ENCODE peak calls at places on chromosomes 2 and 18, in ten cellular contexts. Y, M, X, S, E, J, W, N, G and T are unnamed samples.

GRCh38 chr18:45617284-45617683 is 2.0 kb downstream of the SLC14A2 start:
- DNase-seq in Y (no peak), M (no peak), X (peak), S (peak), E (no peak), J (no peak), W (peak), N (peak), G (no peak), T (peak)

GRCh38 chr2:8633735-8634313 is 48.0 kb upstream of the ID2 start:
- DNase-seq in Y (no peak), M (no peak), X (peak), S (peak), E (no peak), J (no peak), W (peak), N (peak), G (no peak), T (peak)

GRCh38 chr2:16023663-16024360 is 83.5 kb downstream of the MYCN start:
- DNase-seq in Y (no peak), M (no peak), X (no peak), S (no peak), E (no peak), J (no peak), W (no peak), N (no peak), G (no peak), T (no peak)

GRCh38 chr18:65954372-65954771 is 203.6 kb downstream of the CDH7 start:
- DNase-seq in Y (no peak), M (no peak), X (no peak), S (no peak), E (no peak), J (no peak), W (no peak), N (no peak), G (no peak), T (no peak)

GRCh38 chr2:227322530-227323190 is 2.4 kb upstream of the MFF start:
- DNase-seq in Y (no peak), M (no peak), X (no peak), S (no peak), E (no peak), J (no peak), W (no peak), N (no peak), G (no peak), T (no peak)

GRCh38 chr18:47285456-47285855 is 34.0 kb upstream of the SKOR2 start:
- DNase-seq in Y (no peak), M (no peak), X (no peak), S (no peak), E (no peak), J (no peak), W (no peak), N (no peak), G (no peak), T (no peak)

GRCh38 chr2:240196716-240197438 is 56.4 kb upstream of the OTOS start:
- DNase-seq in Y (peak), M (no peak), X (no peak), S (no peak), E (no peak), J (no peak), W (no peak), N (no peak), G (no peak), T (no peak)

GRCh38 chr2:50724837-50725236 is 307.1 kb downstream of the NRXN1 start:
- DNase-seq in Y (no peak), M (no peak), X (no peak), S (no peak), E (no peak), J (no peak), W (no peak), N (no peak), G (no peak), T (no peak)